ENCODE peak calls at places on chromosomes 11 and 22, in eight cellular contexts. M, J, D, L, G, A, O and E are unnamed samples.

GRCh38 chr22:33539902-33540751 is 380.1 kb downstream of the LARGE1 start:
- DNase-seq in M (peak), J (no peak), D (peak), L (peak), G (no peak), A (peak), O (no peak), E (peak)

GRCh38 chr11:122344281-122344680 is 228.3 kb upstream of the BLID start:
- DNase-seq in M (no peak), J (no peak), D (no peak), L (no peak), G (no peak), A (no peak), O (no peak), E (no peak)

GRCh38 chr11:100676901-100677300 is 10.2 kb upstream of the ARHGAP42 start:
- DNase-seq in M (no peak), J (no peak), D (no peak), L (no peak), G (no peak), A (no peak), O (no peak), E (no peak)

GRCh38 chr11:110883266-110883665 is 171.0 kb upstream of the ARHGAP20 start:
- DNase-seq in M (no peak), J (no peak), D (no peak), L (no peak), G (no peak), A (no peak), O (no peak), E (no peak)

GRCh38 chr22:44497218-44497903 is 672 bp downstream of the RTL6 start:
- DNase-seq in M (peak), J (peak), D (no peak), L (no peak), G (peak), A (peak), O (no peak), E (no peak)

GRCh38 chr22:45212992-45213751 is 27.5 kb downstream of the KIAA0930 start:
- DNase-seq in M (peak), J (no peak), D (no peak), L (no peak), G (no peak), A (no peak), O (no peak), E (peak)

GRCh38 chr11:74257934-74258553 is 53.4 kb downstream of the P4HA3 start:
- DNase-seq in M (peak), J (no peak), D (peak), L (no peak), G (peak), A (peak), O (no peak), E (peak)

GRCh38 chr11:75813126-75813525 is 1.9 kb upstream of the UVRAG start:
- DNase-seq in M (no peak), J (no peak), D (no peak), L (no peak), G (no peak), A (no peak), O (no peak), E (no peak)

GRCh38 chr11:95688501-95689222 is 100.9 kb downstream of the FAM76B start:
- DNase-seq in M (no peak), J (no peak), D (no peak), L (no peak), G (no peak), A (no peak), O (no peak), E (no peak)

GRCh38 chr11:92224394-92225205 is at the start of gene FAT3:
- DNase-seq in M (no peak), J (peak), D (no peak), L (no peak), G (no peak), A (peak), O (no peak), E (no peak)

GRCh38 chr11:3146612-3147256 is 18.4 kb downstream of the OSBPL5 start:
- DNase-seq in M (no peak), J (no peak), D (no peak), L (no peak), G (no peak), A (no peak), O (no peak), E (no peak)

GRCh38 chr22:32911526-32911925 is 110.0 kb downstream of the TIMP3 start:
- DNase-seq in M (no peak), J (no peak), D (no peak), L (no peak), G (no peak), A (no peak), O (no peak), E (no peak)

GRCh38 chr11:37946155-37946766 is 1348.2 kb upstream of the RAG2 start:
- DNase-seq in M (peak), J (peak), D (peak), L (no peak), G (no peak), A (no peak), O (peak), E (no peak)

GRCh38 chr11:65377777-65378176 is 4.7 kb downstream of the SLC25A45 start:
- DNase-seq in M (no peak), J (no peak), D (no peak), L (no peak), G (no peak), A (no peak), O (no peak), E (no peak)

GRCh38 chr11:76410771-76411423 is 29.8 kb downstream of the GVQW3 start:
- DNase-seq in M (no peak), J (peak), D (no peak), L (no peak), G (no peak), A (no peak), O (no peak), E (no peak)

GRCh38 chr11:128621491-128622136 is 34.3 kb upstream of the ETS1 start:
- DNase-seq in M (no peak), J (no peak), D (no peak), L (no peak), G (no peak), A (no peak), O (no peak), E (no peak)

GRCh38 chr11:112023104-112023503 is 2.1 kb upstream of the DLAT start:
- DNase-seq in M (no peak), J (no peak), D (no peak), L (no peak), G (no peak), A (no peak), O (no peak), E (no peak)

GRCh38 chr11:2137202-2138071 is 1.8 kb downstream of the IGF2 start:
- DNase-seq in M (peak), J (peak), D (peak), L (no peak), G (no peak), A (peak), O (no peak), E (peak)

GRCh38 chr11:47907499-47907898 is 59.3 kb upstream of the NUP160 start:
- DNase-seq in M (no peak), J (no peak), D (no peak), L (no peak), G (no peak), A (no peak), O (no peak), E (no peak)

GRCh38 chr22:19357270-19358105 is 66.0 kb upstream of the CLTCL1 start:
- DNase-seq in M (no peak), J (no peak), D (no peak), L (no peak), G (no peak), A (no peak), O (no peak), E (no peak)

GRCh38 chr11:45560153-45560934 is 105.1 kb downstream of the CHST1 start:
- DNase-seq in M (no peak), J (no peak), D (no peak), L (no peak), G (no peak), A (no peak), O (no peak), E (no peak)

GRCh38 chr11:131656179-131656838 is 285.9 kb downstream of the NTM start:
- DNase-seq in M (no peak), J (peak), D (no peak), L (no peak), G (no peak), A (no peak), O (no peak), E (no peak)

GRCh38 chr11:37511425-37511933 is 913.4 kb upstream of the RAG2 start:
- DNase-seq in M (no peak), J (no peak), D (no peak), L (no peak), G (no peak), A (no peak), O (no peak), E (no peak)

GRCh38 chr22:37373451-37373850 is 53.8 kb downstream of the ELFN2 start:
- DNase-seq in M (no peak), J (no peak), D (no peak), L (no peak), G (no peak), A (no peak), O (no peak), E (no peak)

GRCh38 chr11:80841716-80842115 is 1400.9 kb upstream of the TENM4 start:
- DNase-seq in M (no peak), J (no peak), D (no peak), L (no peak), G (no peak), A (no peak), O (no peak), E (no peak)

GRCh38 chr22:49966041-49966715 is 5.6 kb downstream of the PIM3 start:
- DNase-seq in M (peak), J (peak), D (peak), L (peak), G (no peak), A (no peak), O (no peak), E (no peak)

GRCh38 chr11:109338131-109338530 is 83.9 kb upstream of the C11orf87 start:
- DNase-seq in M (no peak), J (no peak), D (no peak), L (no peak), G (no peak), A (no peak), O (no peak), E (no peak)

GRCh38 chr11:68213135-68213515 is at the start of gene KMT5B:
- DNase-seq in M (peak), J (peak), D (peak), L (no peak), G (no peak), A (peak), O (no peak), E (no peak)

GRCh38 chr11:68213555-68214172 is 568 bp upstream of the KMT5B start:
- DNase-seq in M (peak), J (peak), D (peak), L (peak), G (peak), A (peak), O (no peak), E (peak)

GRCh38 chr11:68215087-68215445 is 2.0 kb upstream of the KMT5B start:
- DNase-seq in M (no peak), J (no peak), D (no peak), L (no peak), G (no peak), A (peak), O (no peak), E (no peak)

GRCh38 chr11:68215524-68216170 is 2.6 kb upstream of the KMT5B start:
- DNase-seq in M (no peak), J (no peak), D (no peak), L (no peak), G (no peak), A (no peak), O (no peak), E (no peak)

GRCh38 chr11:68214173-68215086 is 1.3 kb upstream of the KMT5B start:
- DNase-seq in M (peak), J (peak), D (no peak), L (peak), G (no peak), A (peak), O (no peak), E (no peak)
- TF ChIP-seq EP300 in M (no peak), J (no peak), D (no peak), L (no peak), G (no peak), A (no peak), O (no peak), E (no peak)

GRCh38 chr11:30291331-30291730 is 31.6 kb upstream of the ARL14EP start:
- DNase-seq in M (no peak), J (no peak), D (no peak), L (no peak), G (no peak), A (no peak), O (no peak), E (no peak)
- TF ChIP-seq POLR2A in M (no peak), J (no peak), D (no peak), L (no peak), G (no peak), A (no peak), O (no peak), E (no peak)

GRCh38 chr22:48567213-48567975 is 1260.3 kb downstream of the BRD1 start:
- DNase-seq in M (no peak), J (no peak), D (no peak), L (no peak), G (no peak), A (no peak), O (no peak), E (no peak)
- H3K4me3 ChIP-seq in M (no peak), J (no peak), D (peak), L (peak), G (no peak), A (no peak), O (no peak), E (peak)

GRCh38 chr11:11978098-11978637 is 30.3 kb downstream of the DKK3 start:
- DNase-seq in M (no peak), J (no peak), D (no peak), L (no peak), G (no peak), A (no peak), O (no peak), E (no peak)

GRCh38 chr11:11980841-11981308 is 27.6 kb downstream of the DKK3 start:
- DNase-seq in M (no peak), J (no peak), D (peak), L (no peak), G (no peak), A (no peak), O (no peak), E (no peak)

GRCh38 chr11:11980200-11980599 is 28.2 kb downstream of the DKK3 start:
- DNase-seq in M (no peak), J (no peak), D (peak), L (no peak), G (no peak), A (no peak), O (no peak), E (no peak)

GRCh38 chr11:11978792-11979486 is 29.5 kb downstream of the DKK3 start:
- DNase-seq in M (peak), J (peak), D (peak), L (no peak), G (no peak), A (peak), O (no peak), E (no peak)

DNA sequence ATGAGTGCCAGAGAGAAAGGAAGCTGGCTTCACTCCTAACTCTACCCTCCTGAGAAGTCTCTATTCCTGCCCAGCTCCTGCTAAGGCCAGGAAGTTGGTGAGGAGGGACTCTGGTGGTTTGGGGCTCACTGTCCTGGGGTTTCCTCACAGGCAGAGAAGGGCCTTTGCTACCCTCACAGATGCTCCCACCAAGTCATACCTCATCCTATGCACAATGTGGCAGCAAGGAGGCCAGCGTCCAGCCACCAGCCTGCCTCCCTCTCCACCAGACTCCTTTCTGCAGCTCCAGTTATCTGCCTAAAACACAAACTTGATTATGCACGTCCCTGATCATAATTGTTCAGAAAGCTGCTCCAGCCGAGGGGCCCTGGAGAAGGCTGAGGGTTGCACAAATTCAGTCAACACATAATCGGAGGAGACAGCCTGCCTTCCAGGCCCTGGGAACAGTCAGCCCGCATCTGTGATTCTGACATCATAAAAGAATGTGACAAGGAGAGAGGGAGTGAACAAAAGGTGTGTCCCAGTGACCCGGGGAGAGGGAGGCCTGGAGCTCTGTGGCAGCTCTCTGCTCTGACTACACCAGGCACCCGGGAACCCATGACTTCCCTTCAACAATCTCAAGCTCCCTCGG is 28.8 kb downstream of the DKK3 start:
- DNase-seq in M (no peak), J (no peak), D (peak), L (no peak), G (no peak), A (no peak), O (no peak), E (no peak)
- TF ChIP-seq EP300 in M (no peak), J (no peak), D (no peak), L (no peak), G (no peak), A (no peak), O (no peak), E (no peak)